ENCODE peak calls at places on chromosome 5, in four cellular contexts. K is activated T-cell treated with anti-CD3 and anti-CD28 coated beads for 1 hour, L is retina, W is germinal center. S is an unnamed sample.

GRCh38 chr5:174044451-174044850 is 1.1 kb upstream of the NSG2 start:
- DNase-seq in K (no peak), L (no peak), W (no peak), S (no peak)

GRCh38 chr5:150323092-150323491 is 20.4 kb upstream of the ARSI start:
- DNase-seq in K (no peak), L (no peak), W (no peak), S (no peak)

GRCh38 chr5:178236685-178237084 is 4.1 kb upstream of the PHYKPL start:
- DNase-seq in K (no peak), L (no peak), W (no peak), S (no peak)

GRCh38 chr5:151298465-151298864 is 5.1 kb downstream of the SLC36A3 start:
- DNase-seq in K (no peak), L (no peak), W (no peak), S (no peak)

GRCh38 chr5:1472964-1473628 is 27.9 kb upstream of the SLC6A3 start:
- DNase-seq in K (no peak), L (no peak), W (no peak), S (no peak)

GRCh38 chr5:116572375-116573278 is 2.0 kb downstream of the SEMA6A start:
- DNase-seq in K (no peak), L (peak), W (no peak), S (peak)

GRCh38 chr5:65555266-65555665 is 7.7 kb downstream of the CENPK start:
- DNase-seq in K (no peak), L (no peak), W (no peak), S (no peak)

GRCh38 chr5:29982446-29982845 is 1211.0 kb upstream of the CDH6 start:
- DNase-seq in K (no peak), L (no peak), W (no peak), S (no peak)

GRCh38 chr5:56740000-56740399 is 75.3 kb upstream of the MAP3K1 start:
- DNase-seq in K (no peak), L (no peak), W (no peak), S (no peak)

GRCh38 chr5:133423618-133424282 is 188.6 kb downstream of the FSTL4 start:
- DNase-seq in K (peak), L (peak), W (peak), S (peak)

GRCh38 chr5:61301345-61301744 is 30.7 kb upstream of the ZSWIM6 start:
- DNase-seq in K (no peak), L (no peak), W (no peak), S (no peak)

GRCh38 chr5:122076023-122076422 is 2.0 kb downstream of the LOX start:
- DNase-seq in K (no peak), L (no peak), W (no peak), S (no peak)

GRCh38 chr5:1930880-1931589 is 48.3 kb upstream of the IRX4 start:
- DNase-seq in K (no peak), L (peak), W (no peak), S (peak)

GRCh38 chr5:143164557-143164956 is 238.9 kb downstream of the NR3C1 start:
- DNase-seq in K (no peak), L (no peak), W (no peak), S (no peak)

GRCh38 chr5:168135897-168136296 is 155.5 kb upstream of the WWC1 start:
- DNase-seq in K (no peak), L (no peak), W (no peak), S (no peak)

GRCh38 chr5:160047362-160047761 is 38.4 kb downstream of the TTC1 start:
- DNase-seq in K (no peak), L (no peak), W (no peak), S (no peak)

GRCh38 chr5:81345411-81346003 is 44.1 kb downstream of the ZCCHC9 start:
- DNase-seq in K (no peak), L (no peak), W (no peak), S (no peak)

S was measured in neural progenitor cell.